ENCODE peak calls at places on chromosomes 6 and 20, in ten cellular contexts. H is fibroblast of villous mesenchyme; U is PC-9; I is psoas muscle; N is BE2C; V is MM.1S; S is heart right ventricle; J is CD8-positive, alpha-beta T cell; Q is fibroblast of lung; W is K562. Y is an unnamed sample.

GRCh38 chr6:14066782-14067406 is 50.7 kb upstream of the CD83 start:
- DNase-seq in V (peak), S (peak), I (no peak), W (peak), H (peak), Q (peak), N (peak), J (no peak), U (peak), Y (no peak)

GRCh38 chr6:33812669-33813068 is 8.9 kb upstream of the MLN start:
- DNase-seq in H (peak), N (peak), W (peak), U (peak), Q (peak), J (no peak), I (peak), V (peak), S (peak), Y (no peak)

GRCh38 chr6:139764498-139764986 is 390.1 kb upstream of the CITED2 start:
- DNase-seq in W (peak), U (peak), I (peak), N (no peak), Q (peak), S (peak), J (no peak), H (peak), V (peak), Y (peak)

GRCh38 chr6:89146748-89147715 is 1.2 kb downstream of the PM20D2 start:
- DNase-seq in U (peak), I (no peak), H (peak), S (peak), J (no peak), W (no peak), V (peak), N (no peak), Q (peak), Y (no peak)

GRCh38 chr6:43746071-43746470 is 23.9 kb upstream of the VEGFA start:
- DNase-seq in U (no peak), S (no peak), I (no peak), V (no peak), N (no peak), Q (no peak), J (no peak), W (no peak), H (no peak), Y (no peak)

GRCh38 chr6:168648240-168648639 is 207.3 kb downstream of the SMOC2 start:
- DNase-seq in W (no peak), V (no peak), I (no peak), S (peak), N (peak), Q (no peak), U (peak), J (no peak), H (no peak), Y (no peak)

GRCh38 chr6:9717568-9717967 is 697.3 kb downstream of the TFAP2A start:
- DNase-seq in H (no peak), Q (no peak), N (no peak), U (no peak), V (peak), J (no peak), I (no peak), W (no peak), S (no peak), Y (no peak)

GRCh38 chr20:62487564-62488086 is 11.8 kb upstream of the GATA5 start:
- DNase-seq in N (no peak), J (no peak), V (no peak), H (peak), Q (no peak), W (peak), U (no peak), I (no peak), S (no peak), Y (no peak)

GRCh38 chr20:60785817-60786216 is 466.2 kb upstream of the CDH4 start:
- DNase-seq in U (no peak), I (no peak), V (no peak), S (no peak), H (no peak), N (no peak), W (no peak), Q (no peak), J (no peak), Y (no peak)

GRCh38 chr6:144564202-144564601 is 279.1 kb downstream of the UTRN start:
- DNase-seq in J (no peak), W (no peak), I (no peak), U (no peak), Q (no peak), V (no peak), S (no peak), H (no peak), N (no peak), Y (no peak)

GRCh38 chr6:37021356-37022129 is 16.1 kb downstream of the FGD2 start:
- DNase-seq in W (no peak), S (no peak), I (no peak), H (peak), V (peak), Q (peak), U (peak), N (peak), J (peak), Y (no peak)

GRCh38 chr6:169452117-169452868 is 198.6 kb upstream of the THBS2 start:
- DNase-seq in U (peak), N (no peak), J (no peak), S (peak), W (peak), Q (peak), H (peak), V (no peak), I (peak), Y (no peak)

GRCh38 chr20:20364747-20365558 is 3.0 kb upstream of the INSM1 start:
- DNase-seq in V (no peak), I (no peak), U (no peak), N (no peak), J (no peak), H (no peak), W (no peak), S (no peak), Q (no peak), Y (no peak)

GRCh38 chr6:138571585-138572199 is 72.4 kb upstream of the NHSL1 start:
- DNase-seq in H (no peak), N (no peak), Q (peak), U (no peak), I (no peak), V (no peak), J (no peak), S (no peak), W (no peak), Y (no peak)

GRCh38 chr6:87628424-87628823 is 38.5 kb downstream of the ORC3 start:
- DNase-seq in N (no peak), U (no peak), Q (no peak), S (no peak), I (no peak), W (no peak), H (no peak), V (no peak), J (no peak), Y (no peak)

GRCh38 chr6:87618531-87618930 is 28.6 kb downstream of the ORC3 start:
- DNase-seq in V (no peak), S (no peak), J (no peak), H (no peak), W (no peak), Q (no peak), N (no peak), U (no peak), I (no peak), Y (no peak)

GRCh38 chr6:87628881-87629280 is 38.9 kb downstream of the ORC3 start:
- DNase-seq in W (no peak), Q (peak), V (peak), U (no peak), H (peak), J (no peak), I (no peak), N (no peak), S (no peak), Y (no peak)

GRCh38 chr6:87617405-87617804 is 27.5 kb downstream of the ORC3 start:
- DNase-seq in J (no peak), S (peak), I (no peak), H (no peak), U (no peak), Q (no peak), W (no peak), V (no peak), N (no peak), Y (no peak)

GRCh38 chr6:87623248-87623647 is 33.3 kb downstream of the ORC3 start:
- DNase-seq in V (peak), Q (no peak), S (no peak), N (no peak), U (no peak), H (peak), J (no peak), W (no peak), I (no peak), Y (no peak)
- H3K4me3 ChIP-seq in V (no peak), Q (no peak), S (no peak), N (no peak), U (no peak), H (no peak), J (no peak), W (no peak), I (no peak), Y (no peak)

DNA sequence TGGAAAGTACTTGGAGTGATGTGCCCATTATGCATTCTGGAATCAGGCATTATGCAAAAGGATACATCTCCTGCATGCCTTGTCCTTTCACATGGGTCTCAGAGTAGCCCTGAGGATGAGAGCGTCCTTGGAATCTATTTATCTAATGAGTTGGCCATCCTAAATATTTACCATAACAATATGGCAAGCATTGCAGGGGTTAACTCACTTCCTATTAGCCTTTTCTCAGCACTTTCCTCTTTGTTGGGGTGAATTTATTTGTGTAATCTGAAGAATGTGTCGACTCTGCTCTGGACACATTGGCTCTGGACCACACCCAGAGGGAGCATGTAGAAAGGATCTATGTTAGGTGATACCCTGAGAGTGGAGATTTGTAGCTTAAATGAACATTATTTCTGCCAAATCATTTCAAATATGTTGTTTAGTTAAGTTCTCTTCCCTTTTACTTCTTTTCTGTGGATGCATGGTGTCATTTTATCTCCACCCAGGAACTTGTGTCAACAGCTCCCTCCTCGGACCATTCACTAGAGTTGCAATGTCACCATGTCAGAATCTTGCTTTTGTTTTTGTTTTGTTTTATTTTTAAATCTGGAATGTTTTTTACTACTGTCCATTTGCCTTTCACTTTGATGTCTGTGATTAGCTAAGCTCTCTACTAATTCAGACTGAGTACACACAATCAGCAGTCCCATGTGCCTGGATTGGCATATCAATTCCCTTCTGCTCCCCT is 757.0 kb upstream of the MMS22L start:
- DNase-seq in V (peak), Q (peak), H (no peak), W (no peak), I (no peak), S (no peak), N (no peak), U (no peak), J (no peak), Y (no peak)
- TF ChIP-seq CTCF in V (peak), Q (no peak), H (no peak), W (no peak), I (no peak), S (no peak), N (peak), U (peak), J (no peak), Y (peak)

GRCh38 chr6:35470663-35471120 is 2.5 kb downstream of the RPL10A start:
- DNase-seq in U (peak), H (no peak), W (no peak), J (no peak), Q (no peak), S (no peak), V (no peak), I (no peak), N (no peak), Y (no peak)
- H3K4me3 ChIP-seq in U (peak), H (peak), W (peak), J (no peak), Q (peak), S (no peak), V (no peak), I (peak), N (peak), Y (peak)

DNA sequence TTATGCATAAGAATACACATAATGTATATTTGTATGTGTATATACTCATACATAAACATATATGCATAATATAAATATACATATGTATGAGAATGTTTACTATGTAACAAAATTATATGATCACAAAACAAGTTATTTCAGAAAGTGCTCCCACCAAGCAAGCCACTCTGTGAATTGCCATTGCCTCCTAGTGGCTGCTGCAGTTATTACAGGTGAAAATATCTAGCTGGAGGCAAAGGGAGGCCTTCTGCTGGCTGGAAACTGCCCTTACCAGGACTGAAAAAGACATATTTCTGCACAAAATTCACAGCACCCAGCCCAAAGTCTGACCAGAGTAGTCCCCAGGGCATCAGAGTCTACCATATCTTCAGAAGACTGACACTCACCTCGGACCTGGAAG is 14.4 kb upstream of the ADAM33 start:
- DNase-seq in I (no peak), S (no peak), V (peak), N (no peak), Q (peak), W (peak), U (no peak), J (no peak), H (no peak), Y (no peak)
- TF ChIP-seq CTCF in I (peak), S (peak), V (peak), N (peak), Q (peak), W (peak), U (peak), J (no peak), H (peak), Y (peak)